ENCODE peak calls at places on chromosomes 3 and 15, in ten cellular contexts. T is cardiac fibroblast, Z is GM10248, K is bronchial epithelial cell, O is fibroblast of lung, U is sigmoid colon, X is left ventricle myocardium inferior, V is ovary, R is tibial nerve, Q is AG04449. W is an unnamed sample.

GRCh38 chr15:100835626-100836025 is 44.0 kb upstream of the ALDH1A3 start:
- DNase-seq in T (no peak), Z (no peak), K (no peak), O (peak; percentile 17), U (no peak), X (no peak), V (no peak), R (no peak), Q (no peak), W (no peak)

GRCh38 chr15:64503640-64504039 is 43.3 kb downstream of the ZNF609 start:
- DNase-seq in T (no peak), Z (no peak), K (no peak), O (no peak), U (no peak), X (no peak), V (no peak), R (no peak), Q (no peak), W (no peak)

GRCh38 chr3:45110185-45110833 is 35.9 kb downstream of the CDCP1 start:
- DNase-seq in T (no peak), Z (peak; percentile 56), K (no peak), O (no peak), U (no peak), X (no peak), V (no peak), R (no peak), Q (no peak), W (no peak)

GRCh38 chr3:167241048-167241845 is 138.8 kb downstream of the ZBBX start:
- DNase-seq in T (no peak), Z (no peak), K (no peak), O (no peak), U (no peak), X (no peak), V (no peak), R (no peak), Q (no peak), W (no peak)

GRCh38 chr15:41847981-41848380 is 9.3 kb downstream of the PLA2G4B start:
- DNase-seq in T (no peak), Z (no peak), K (no peak), O (no peak), U (no peak), X (no peak), V (no peak), R (no peak), Q (no peak), W (no peak)

GRCh38 chr15:83285979-83286553 is 1.6 kb upstream of the BNC1 start:
- DNase-seq in T (peak; percentile 69), Z (no peak), K (peak; percentile 81), O (peak; percentile 95), U (no peak), X (no peak), V (no peak), R (no peak), Q (peak; percentile 77), W (peak; percentile 91)

GRCh38 chr3:39435006-39435748 is 28.7 kb downstream of the RPSA start:
- DNase-seq in T (no peak), Z (no peak), K (no peak), O (no peak), U (no peak), X (no peak), V (no peak), R (no peak), Q (no peak), W (no peak)

GRCh38 chr3:24316887-24317383 is 177.7 kb downstream of the THRB start:
- DNase-seq in T (peak; percentile 17), Z (no peak), K (peak; percentile 74), O (no peak), U (no peak), X (no peak), V (no peak), R (no peak), Q (no peak), W (no peak)

GRCh38 chr3:12562451-12562850 is 5.6 kb downstream of the MKRN2 start:
- DNase-seq in T (no peak), Z (no peak), K (no peak), O (no peak), U (no peak), X (no peak), V (no peak), R (no peak), Q (no peak), W (no peak)

GRCh38 chr3:21551019-21551418 is 200.0 kb downstream of the ZNF385D start:
- DNase-seq in T (peak; percentile 21), Z (no peak), K (peak; percentile 59), O (peak; percentile 45), U (no peak), X (no peak), V (no peak), R (no peak), Q (no peak), W (peak; percentile 45)

GRCh38 chr3:42101481-42101880 is 10.3 kb downstream of the TRAK1 start:
- DNase-seq in T (peak; percentile 38), Z (no peak), K (no peak), O (no peak), U (no peak), X (no peak), V (no peak), R (no peak), Q (no peak), W (no peak)

GRCh38 chr3:2099028-2099671 is 484 bp downstream of the CNTN4 start:
- DNase-seq in T (no peak), Z (peak; percentile 13), K (no peak), O (no peak), U (no peak), X (no peak), V (peak; percentile 10), R (no peak), Q (no peak), W (no peak)

GRCh38 chr3:72487078-72487765 is 361.0 kb downstream of the SHQ1 start:
- DNase-seq in T (peak; percentile 87), Z (peak; percentile 35), K (peak; percentile 44), O (peak; percentile 92), U (peak; percentile 79), X (peak; percentile 46), V (peak; percentile 31), R (no peak), Q (peak; percentile 60), W (peak; percentile 98)

GRCh38 chr15:92817339-92817886 is 82.7 kb upstream of the CHD2 start:
- DNase-seq in T (no peak), Z (no peak), K (no peak), O (peak; percentile 24), U (no peak), X (no peak), V (no peak), R (no peak), Q (no peak), W (no peak)

GRCh38 chr3:25513642-25514266 is 85.7 kb downstream of the RARB start:
- DNase-seq in T (peak; percentile 17), Z (no peak), K (no peak), O (no peak), U (no peak), X (no peak), V (no peak), R (no peak), Q (no peak), W (peak; percentile 6)

GRCh38 chr3:62607287-62608029 is 234.1 kb upstream of the FEZF2 start:
- DNase-seq in T (peak; percentile 93), Z (no peak), K (peak; percentile 93), O (peak; percentile 95), U (no peak), X (peak; percentile 53), V (no peak), R (no peak), Q (no peak), W (peak; percentile 88)

GRCh38 chr15:60548101-60548500 is 69.2 kb upstream of the ICE2 start:
- DNase-seq in T (no peak), Z (peak; percentile 67), K (no peak), O (no peak), U (no peak), X (no peak), V (no peak), R (no peak), Q (no peak), W (no peak)

GRCh38 chr3:140135461-140135860 is 200.5 kb downstream of the CLSTN2 start:
- DNase-seq in T (no peak), Z (no peak), K (no peak), O (no peak), U (no peak), X (no peak), V (no peak), R (no peak), Q (no peak), W (no peak)

DNA sequence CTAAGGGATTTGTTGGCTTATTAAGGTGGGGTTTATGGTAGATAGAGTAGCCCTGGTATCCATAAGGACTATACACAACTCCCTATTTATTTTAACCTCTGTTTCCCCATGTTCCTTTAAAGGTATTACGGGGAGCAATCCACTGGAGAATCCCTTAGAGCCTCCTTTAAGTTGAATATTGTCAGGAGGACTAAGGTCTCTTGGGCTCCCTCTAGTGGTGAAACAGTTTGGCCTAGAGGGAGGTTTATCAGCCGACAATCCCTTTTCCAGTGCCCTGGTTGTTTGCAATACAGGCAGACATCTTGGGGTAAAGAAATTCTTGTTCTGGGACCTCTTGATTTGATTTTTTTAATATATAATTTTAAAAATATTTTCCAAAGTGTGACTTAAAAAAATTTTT is 12.9 kb downstream of the OPA1 start:
- DNase-seq in T (peak; percentile 77), Z (peak; percentile 28), K (peak; percentile 62), O (peak; percentile 50), U (no peak), X (no peak), V (no peak), R (no peak), Q (no peak), W (peak; percentile 65)
- TF ChIP-seq CTCF in T (peak; percentile 80), Z (peak; percentile 62), K (peak; percentile 71), O (peak; percentile 89), U (no peak), X (peak; percentile 88), V (no peak), R (peak; percentile 76), Q (peak; percentile 74), W (peak; percentile 91)

DNA sequence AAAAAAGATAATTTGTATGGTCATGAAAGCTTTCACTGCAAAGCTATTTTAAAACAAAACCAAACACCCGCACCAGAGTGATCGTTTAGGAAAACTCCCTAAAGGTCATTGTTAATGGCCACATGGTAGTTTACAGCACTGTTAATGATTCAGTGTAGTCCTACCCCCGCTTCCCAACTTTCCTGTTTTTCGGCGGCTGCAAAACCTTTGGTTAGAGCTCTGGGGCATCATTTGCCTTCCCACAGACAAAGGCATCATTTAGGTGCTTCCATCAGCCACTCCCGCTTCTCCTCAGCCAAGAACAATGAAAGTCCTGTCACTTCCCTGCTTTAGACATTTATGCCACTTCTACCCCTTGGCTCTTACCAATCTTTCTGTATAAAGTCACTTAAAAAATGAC is 10.6 kb downstream of the MELTF start:
- DNase-seq in T (no peak), Z (no peak), K (no peak), O (no peak), U (no peak), X (no peak), V (no peak), R (no peak), Q (no peak), W (no peak)
- TF ChIP-seq CTCF in T (no peak), Z (no peak), K (no peak), O (no peak), U (no peak), X (no peak), V (no peak), R (no peak), Q (no peak), W (no peak)

GRCh38 chr15:69313437-69314000 is 14.8 kb downstream of the PAQR5 start:
- DNase-seq in T (no peak), Z (no peak), K (no peak), O (no peak), U (no peak), X (no peak), V (no peak), R (no peak), Q (no peak), W (no peak)
- TF ChIP-seq CTCF in T (no peak), Z (no peak), K (no peak), O (no peak), U (no peak), X (no peak), V (no peak), R (no peak), Q (no peak), W (no peak)

GRCh38 chr3:101229681-101230080 is 90.7 kb downstream of the IMPG2 start:
- DNase-seq in T (peak; percentile 13), Z (no peak), K (no peak), O (no peak), U (no peak), X (no peak), V (no peak), R (no peak), Q (no peak), W (peak; percentile 7)
- TF ChIP-seq CTCF in T (peak; percentile 5), Z (no peak), K (no peak), O (peak; percentile 13), U (no peak), X (peak; percentile 47), V (no peak), R (no peak), Q (peak; percentile 13), W (peak; percentile 22)